ENCODE peak calls at places on chromosomes 3 and 15, in eight cellular contexts. Q is iPS DF 19.7; D is iris pigment epithelial cell; U is stimulated activated CD8-positive, alpha-beta memory T cell treated with anti-CD3 and anti-CD28 coated beads, Interleukin-2, amount 100 ng/mL, for 48 hours; J is psoas muscle; O is activated CD4-positive, alpha-beta T cell treated with anti-CD3 and anti-CD28 coated beads, Interleukin-2, amount 50 U/mL, for 24 hours; R is HTR-8/SVneo; V is mesothelial cell of epicardium. I is an unnamed sample.
A peak's percentile ranks its signal among the peaks of the same experiment; 100 is the strongest.

GRCh38 chr3:57397175-57398026 is 104.9 kb upstream of the ASB14 start:
- DNase-seq in Q (peak; percentile 35), D (peak; percentile 60), U (peak; percentile 10), J (no peak), O (peak; percentile 16), R (peak; percentile 65), V (no peak), I (no peak)

GRCh38 chr15:40930430-40931299 is 1.5 kb downstream of the DLL4 start:
- DNase-seq in Q (no peak), D (peak; percentile 38), U (peak; percentile 52), J (peak; percentile 57), O (no peak), R (no peak), V (peak; percentile 74), I (peak; percentile 27)

GRCh38 chr3:45544024-45544718 is 50.4 kb upstream of the LIMD1 start:
- DNase-seq in Q (no peak), D (peak; percentile 36), U (no peak), J (no peak), O (no peak), R (no peak), V (no peak), I (no peak)

GRCh38 chr3:107407355-107407754 is 30.1 kb downstream of the CCDC54 start:
- DNase-seq in Q (no peak), D (no peak), U (no peak), J (no peak), O (no peak), R (no peak), V (no peak), I (no peak)

GRCh38 chr3:19866751-19867347 is 67.2 kb downstream of the EFHB start:
- DNase-seq in Q (peak; percentile 15), D (peak; percentile 58), U (no peak), J (no peak), O (no peak), R (peak; percentile 45), V (peak; percentile 66), I (peak; percentile 32)

GRCh38 chr3:127121221-127121647 is 71.7 kb upstream of the PRR23E start:
- DNase-seq in Q (no peak), D (no peak), U (no peak), J (no peak), O (no peak), R (no peak), V (no peak), I (no peak)

GRCh38 chr3:179146911-179147570 is 1.1 kb upstream of the PIK3CA start:
- DNase-seq in Q (no peak), D (peak; percentile 76), U (no peak), J (no peak), O (no peak), R (peak; percentile 65), V (no peak), I (peak; percentile 15)

GRCh38 chr3:185312006-185312405 is 50.9 kb upstream of the MAP3K13 start:
- DNase-seq in Q (no peak), D (no peak), U (no peak), J (no peak), O (no peak), R (no peak), V (no peak), I (no peak)

GRCh38 chr3:43152649-43153048 is 46.8 kb upstream of the POMGNT2 start:
- DNase-seq in Q (no peak), D (no peak), U (no peak), J (no peak), O (no peak), R (no peak), V (no peak), I (no peak)

GRCh38 chr3:102181202-102181920 is 253.5 kb upstream of the ZPLD1 start:
- DNase-seq in Q (no peak), D (peak; percentile 94), U (no peak), J (no peak), O (no peak), R (peak; percentile 33), V (no peak), I (no peak)

GRCh38 chr3:67706934-67707333 is 52.5 kb upstream of the SUCLG2 start:
- DNase-seq in Q (no peak), D (peak; percentile 87), U (no peak), J (no peak), O (no peak), R (no peak), V (no peak), I (no peak)

GRCh38 chr15:74130089-74130848 is at the start of gene ISLR2:
- DNase-seq in Q (no peak), D (no peak), U (no peak), J (peak; percentile 35), O (no peak), R (no peak), V (peak; percentile 50), I (peak; percentile 32)

GRCh38 chr15:41971089-41971892 is 1.1 kb downstream of the EHD4 start:
- DNase-seq in Q (no peak), D (peak; percentile 85), U (peak; percentile 57), J (peak; percentile 42), O (peak; percentile 53), R (peak; percentile 54), V (peak; percentile 54), I (no peak)

GRCh38 chr3:27310693-27311092 is 58.5 kb downstream of the NEK10 start:
- DNase-seq in Q (no peak), D (no peak), U (no peak), J (no peak), O (no peak), R (no peak), V (no peak), I (no peak)

GRCh38 chr3:24538891-24539290 is 44.2 kb upstream of the THRB start:
- DNase-seq in Q (no peak), D (no peak), U (no peak), J (no peak), O (no peak), R (no peak), V (no peak), I (no peak)

GRCh38 chr3:69510481-69511031 is 124.7 kb upstream of the FRMD4B start:
- DNase-seq in Q (no peak), D (peak; percentile 5), U (no peak), J (no peak), O (no peak), R (no peak), V (no peak), I (no peak)

GRCh38 chr15:51908312-51908711 is 63.3 kb downstream of the LEO1 start:
- DNase-seq in Q (no peak), D (peak; percentile 55), U (no peak), J (no peak), O (no peak), R (no peak), V (no peak), I (no peak)

GRCh38 chr3:78912217-78912616 is 855.6 kb downstream of the ROBO1 start:
- DNase-seq in Q (no peak), D (no peak), U (no peak), J (no peak), O (no peak), R (no peak), V (no peak), I (no peak)

GRCh38 chr15:63186065-63186464 is 3.3 kb upstream of the RAB8B start:
- DNase-seq in Q (no peak), D (peak; percentile 84), U (no peak), J (no peak), O (no peak), R (peak; percentile 48), V (no peak), I (no peak)

GRCh38 chr3:172213765-172214358 is 174.5 kb downstream of the FNDC3B start:
- DNase-seq in Q (no peak), D (no peak), U (no peak), J (no peak), O (no peak), R (no peak), V (no peak), I (no peak)

GRCh38 chr3:64460877-64461276 is 226.9 kb downstream of the ADAMTS9 start:
- DNase-seq in Q (no peak), D (peak; percentile 97), U (no peak), J (no peak), O (no peak), R (no peak), V (no peak), I (no peak)

GRCh38 chr15:39573287-39573686 is 7.6 kb upstream of the THBS1 start:
- DNase-seq in Q (no peak), D (no peak), U (no peak), J (no peak), O (no peak), R (no peak), V (no peak), I (no peak)